ENCODE peak calls at places on chromosomes 16 and 17, in five cellular contexts. A is A549, O is GM12878, J is upper lobe of left lung, E is ovary. C is an unnamed sample. For H3K4me1, the result is how much of the 10 kb centered on the place peaks cover.

GRCh38 chr16:31216552-31217530 is at the start of gene PYDC1:
- DNase-seq in A (no peak), J (peak), E (no peak), O (no peak), C (no peak)

GRCh38 chr16:89178453-89179147 is 7.1 kb downstream of the CDH15 start:
- DNase-seq in O (no peak), A (no peak), E (no peak), J (peak), C (no peak)

GRCh38 chr17:46764709-46765401 is 53.6 kb downstream of the WNT3 start:
- DNase-seq in O (no peak), J (no peak), A (no peak), E (no peak), C (no peak)

GRCh38 chr17:57657211-57657610 is 87.9 kb downstream of the CCDC182 start:
- DNase-seq in O (no peak), J (no peak), E (no peak), A (no peak), C (no peak)

GRCh38 chr16:23509763-23510153 is 536 bp downstream of the GGA2 start:
- DNase-seq in E (peak), J (no peak), A (no peak), O (no peak), C (no peak)

GRCh38 chr16:75385507-75386152 is 47.7 kb downstream of the CFDP1 start:
- DNase-seq in J (no peak), E (no peak), A (peak), O (peak), C (peak)

GRCh38 chr17:47205419-47205963 is 3.7 kb upstream of the MYL4 start:
- DNase-seq in E (peak), A (no peak), O (peak), J (no peak), C (peak)

GRCh38 chr16:51164574-51164973 is 13.5 kb upstream of the SALL1 start:
- DNase-seq in J (no peak), O (no peak), E (no peak), A (no peak), C (no peak)

GRCh38 chr16:25111403-25112166 is at the start of gene LCMT1:
- DNase-seq in J (peak), O (peak), A (peak), E (peak), C (peak)

GRCh38 chr16:26765087-26765486 is 301.6 kb upstream of the C16orf82 start:
- DNase-seq in J (no peak), A (peak), O (no peak), E (no peak), C (no peak)

GRCh38 chr16:19354371-19354770 is 63.3 kb upstream of the TMC5 start:
- DNase-seq in O (no peak), A (no peak), J (no peak), E (no peak), C (no peak)

GRCh38 chr16:49855280-49855821 is 561 bp downstream of the ZNF423 start:
- DNase-seq in O (peak), J (peak), E (peak), A (peak), C (peak)

GRCh38 chr16:65069090-65069489 is 52.8 kb downstream of the CDH11 start:
- DNase-seq in O (no peak), J (no peak), E (no peak), A (peak), C (no peak)

GRCh38 chr17:71849783-71850768 is 270.7 kb upstream of the SOX9 start:
- DNase-seq in J (no peak), E (no peak), O (no peak), A (no peak), C (no peak)

GRCh38 chr17:82334622-82335394 is 1.2 kb upstream of the SECTM1 start:
- DNase-seq in O (no peak), E (peak), A (no peak), J (peak), C (no peak)
- H3K4me1 ChIP-seq in O (under half), E (under half), A (half or more), J (under half), C (under half)

GRCh38 chr17:64694207-64694606 is 32.1 kb upstream of the SMURF2 start:
- DNase-seq in O (no peak), E (peak), A (peak), J (no peak), C (peak)
- TF ChIP-seq EP300 in O (no peak), E (no peak), A (no peak), J (no peak), C (peak)

DNA sequence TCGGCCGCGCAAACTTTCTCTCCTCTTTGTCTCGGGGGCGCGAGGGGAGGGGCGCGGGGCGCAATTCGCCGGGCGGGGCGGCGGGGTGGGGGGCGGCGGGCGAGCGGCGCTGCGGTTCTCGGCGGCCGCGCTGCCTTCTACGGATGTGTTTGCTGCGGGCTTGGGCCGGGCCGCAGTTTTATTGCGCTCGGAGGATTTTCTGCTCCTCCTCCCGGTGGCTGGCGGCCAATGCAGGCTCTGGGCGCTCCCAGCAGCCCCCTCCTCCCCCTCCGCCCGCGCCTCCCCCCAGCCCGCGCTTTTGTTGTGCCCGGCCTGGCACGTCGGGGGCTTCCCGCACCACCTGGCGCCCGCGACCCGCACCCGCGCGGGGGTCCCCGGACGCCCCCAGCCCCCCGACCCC is at the start of gene TIMP2:
- DNase-seq in E (peak), J (peak), A (peak), O (no peak), C (peak)
- TF ChIP-seq POLR2A in E (no peak), J (peak), A (peak), O (peak), C (peak)

DNA sequence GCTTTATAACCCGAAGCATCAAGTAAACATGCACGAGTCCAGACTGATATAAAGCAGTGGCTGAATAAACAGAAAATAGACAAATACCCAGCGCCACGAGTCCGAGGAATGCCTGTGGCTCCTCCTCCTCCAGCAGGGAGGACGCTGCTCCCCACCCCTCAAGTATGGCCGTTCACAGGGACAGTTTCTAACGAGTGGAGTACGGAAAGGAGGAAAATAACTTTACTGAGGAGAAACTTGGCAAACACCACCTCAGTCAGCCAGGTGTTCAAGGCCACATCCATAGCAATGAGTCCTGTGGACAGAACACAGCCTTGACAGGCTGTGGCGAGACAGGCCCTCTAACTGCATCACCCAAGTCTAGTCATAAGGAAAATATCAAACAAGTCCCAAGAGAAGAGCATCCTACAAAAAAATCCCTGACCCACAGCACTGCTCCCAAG is 9.2 kb downstream of the ZDHHC7 start:
- DNase-seq in J (no peak), E (no peak), A (no peak), O (no peak), C (no peak)
- H3K4me1 ChIP-seq in J (half or more), E (under half), A (half or more), O (under half), C (half or more)

DNA sequence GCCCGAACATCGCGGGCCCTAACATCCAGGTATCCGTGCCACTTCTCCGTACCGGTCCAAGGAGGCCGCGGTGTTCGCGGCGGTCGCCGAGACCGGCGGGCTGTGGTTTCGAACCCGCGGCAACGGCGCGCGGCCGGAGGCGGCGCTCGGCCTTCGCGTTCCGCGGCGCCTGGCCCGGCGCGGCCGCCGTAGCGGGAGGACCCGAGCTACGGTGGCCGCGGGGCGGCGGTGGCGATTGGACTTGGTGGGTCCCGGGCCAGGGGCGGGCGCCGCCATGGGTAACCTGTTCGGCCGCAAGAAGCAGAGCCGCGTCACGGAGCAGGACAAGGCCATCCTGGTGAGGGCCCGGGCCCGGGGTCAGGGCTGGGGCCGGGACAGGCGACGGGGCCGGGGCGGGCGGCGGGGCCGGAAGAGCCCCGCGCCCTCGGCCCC is at the start of gene CHMP6:
- DNase-seq in O (no peak), E (peak), J (peak), A (peak), C (peak)
- TF ChIP-seq EP300 in O (no peak), E (no peak), J (no peak), A (no peak), C (no peak)

GRCh38 chr17:18859256-18859655 is 1.3 kb downstream of the PRPSAP2 start:
- DNase-seq in O (no peak), J (no peak), A (no peak), E (no peak), C (no peak)

GRCh38 chr17:18860161-18860972 is 2.4 kb downstream of the PRPSAP2 start:
- DNase-seq in J (no peak), O (peak), A (no peak), E (no peak), C (no peak)

GRCh38 chr17:18855831-18856624 is 1.9 kb upstream of the PRPSAP2 start:
- DNase-seq in J (no peak), O (peak), E (peak), A (peak), C (peak)

GRCh38 chr17:18858567-18859245 is 775 bp downstream of the PRPSAP2 start:
- DNase-seq in A (no peak), O (no peak), J (no peak), E (no peak), C (no peak)

GRCh38 chr17:18857864-18858566 is at the start of gene PRPSAP2:
- DNase-seq in E (peak), O (peak), J (peak), A (peak), C (peak)
- TF ChIP-seq POLR2A in E (no peak), O (peak), J (peak), A (peak), C (peak)

C was measured in tibial nerve.